ENCODE peak calls at places on chromosomes 2 and 18, in eight cellular contexts. One of them, this sample, is unnamed.

GRCh38 chr18:44849361-44849760 is 168.7 kb downstream of the SETBP1 start:
- DNase-seq in AG09319: no peak
- DNase-seq in pancreas: no peak
- DNase-seq in GM13976: no peak
- DNase-seq in nephron progenitor cell: no peak
- DNase-seq in lower leg skin: no peak
- DNase-seq in fibroblast of lung: no peak
- DNase-seq in neural crest cell: no peak
- DNase-seq in this sample: no peak

GRCh38 chr18:10497350-10497749 is 28.5 kb upstream of the NAPG start:
- DNase-seq in AG09319: no peak
- DNase-seq in nephron progenitor cell: no peak
- DNase-seq in neural crest cell: no peak
- DNase-seq in GM13976: no peak
- DNase-seq in lower leg skin: no peak
- DNase-seq in fibroblast of lung: peak; percentile 29
- DNase-seq in pancreas: no peak
- DNase-seq in this sample: no peak

GRCh38 chr2:222318026-222318711 is 19.4 kb upstream of the PAX3 start:
- DNase-seq in lower leg skin: no peak
- DNase-seq in AG09319: no peak
- DNase-seq in neural crest cell: peak; percentile 65
- DNase-seq in fibroblast of lung: peak; percentile 66
- DNase-seq in GM13976: peak; percentile 80
- DNase-seq in nephron progenitor cell: peak; percentile 80
- DNase-seq in pancreas: peak; percentile 40
- DNase-seq in this sample: peak; percentile 87

GRCh38 chr2:96729748-96730147 is 10.1 kb downstream of the LMAN2L start:
- DNase-seq in AG09319: no peak
- DNase-seq in nephron progenitor cell: no peak
- DNase-seq in fibroblast of lung: no peak
- DNase-seq in neural crest cell: no peak
- DNase-seq in GM13976: no peak
- DNase-seq in lower leg skin: no peak
- DNase-seq in pancreas: no peak
- DNase-seq in this sample: no peak

GRCh38 chr18:10213526-10213925 is 240.9 kb upstream of the APCDD1 start:
- DNase-seq in fibroblast of lung: no peak
- DNase-seq in GM13976: no peak
- DNase-seq in pancreas: no peak
- DNase-seq in lower leg skin: no peak
- DNase-seq in nephron progenitor cell: no peak
- DNase-seq in AG09319: no peak
- DNase-seq in neural crest cell: no peak
- DNase-seq in this sample: no peak

GRCh38 chr18:69257861-69258458 is 142.7 kb upstream of the DOK6 start:
- DNase-seq in fibroblast of lung: peak; percentile 87
- DNase-seq in GM13976: no peak
- DNase-seq in nephron progenitor cell: no peak
- DNase-seq in neural crest cell: no peak
- DNase-seq in AG09319: peak; percentile 72
- DNase-seq in pancreas: no peak
- DNase-seq in lower leg skin: no peak
- DNase-seq in this sample: no peak

GRCh38 chr2:104177179-104177578 is 676.7 kb upstream of the POU3F3 start:
- DNase-seq in AG09319: no peak
- DNase-seq in pancreas: no peak
- DNase-seq in GM13976: no peak
- DNase-seq in nephron progenitor cell: no peak
- DNase-seq in lower leg skin: no peak
- DNase-seq in fibroblast of lung: no peak
- DNase-seq in neural crest cell: no peak
- DNase-seq in this sample: no peak

GRCh38 chr2:25332571-25332970 is 9.2 kb downstream of the DNMT3A start:
- DNase-seq in lower leg skin: no peak
- DNase-seq in GM13976: no peak
- DNase-seq in AG09319: no peak
- DNase-seq in pancreas: peak; percentile 64
- DNase-seq in neural crest cell: no peak
- DNase-seq in fibroblast of lung: no peak
- DNase-seq in nephron progenitor cell: no peak
- DNase-seq in this sample: no peak

GRCh38 chr2:54595999-54596903 is 127.2 kb upstream of the EML6 start:
- DNase-seq in neural crest cell: peak; percentile 8
- DNase-seq in fibroblast of lung: peak; percentile 26
- DNase-seq in lower leg skin: no peak
- DNase-seq in AG09319: no peak
- DNase-seq in GM13976: no peak
- DNase-seq in pancreas: no peak
- DNase-seq in nephron progenitor cell: no peak
- DNase-seq in this sample: no peak

GRCh38 chr2:151860613-151861146 is 32.5 kb upstream of the ARL5A start:
- DNase-seq in fibroblast of lung: peak; percentile 47
- DNase-seq in nephron progenitor cell: no peak
- DNase-seq in pancreas: no peak
- DNase-seq in GM13976: no peak
- DNase-seq in lower leg skin: no peak
- DNase-seq in neural crest cell: no peak
- DNase-seq in AG09319: no peak
- DNase-seq in this sample: no peak

GRCh38 chr18:59528866-59529265 is 168.4 kb downstream of the CCBE1 start:
- DNase-seq in neural crest cell: no peak
- DNase-seq in fibroblast of lung: no peak
- DNase-seq in nephron progenitor cell: no peak
- DNase-seq in pancreas: no peak
- DNase-seq in GM13976: no peak
- DNase-seq in lower leg skin: no peak
- DNase-seq in AG09319: no peak
- DNase-seq in this sample: no peak

GRCh38 chr2:159793265-159793664 is 4.7 kb downstream of the CD302 start:
- DNase-seq in AG09319: no peak
- DNase-seq in neural crest cell: no peak
- DNase-seq in GM13976: no peak
- DNase-seq in pancreas: no peak
- DNase-seq in nephron progenitor cell: no peak
- DNase-seq in lower leg skin: no peak
- DNase-seq in fibroblast of lung: no peak
- DNase-seq in this sample: no peak

GRCh38 chr2:202149155-202149762 is 76.2 kb downstream of the KIAA2012 start:
- DNase-seq in AG09319: no peak
- DNase-seq in neural crest cell: peak; percentile 41
- DNase-seq in pancreas: no peak
- DNase-seq in lower leg skin: peak; percentile 27
- DNase-seq in GM13976: no peak
- DNase-seq in nephron progenitor cell: peak; percentile 41
- DNase-seq in fibroblast of lung: peak; percentile 93
- DNase-seq in this sample: no peak
- TF ChIP-seq CTCF in AG09319: no peak
- TF ChIP-seq CTCF in neural crest cell: no peak
- TF ChIP-seq CTCF in pancreas: no peak
- TF ChIP-seq CTCF in lower leg skin: no peak
- TF ChIP-seq CTCF in GM13976: no peak
- TF ChIP-seq CTCF in nephron progenitor cell: no peak
- TF ChIP-seq CTCF in fibroblast of lung: no peak
- TF ChIP-seq CTCF in this sample: peak; percentile 12

DNA sequence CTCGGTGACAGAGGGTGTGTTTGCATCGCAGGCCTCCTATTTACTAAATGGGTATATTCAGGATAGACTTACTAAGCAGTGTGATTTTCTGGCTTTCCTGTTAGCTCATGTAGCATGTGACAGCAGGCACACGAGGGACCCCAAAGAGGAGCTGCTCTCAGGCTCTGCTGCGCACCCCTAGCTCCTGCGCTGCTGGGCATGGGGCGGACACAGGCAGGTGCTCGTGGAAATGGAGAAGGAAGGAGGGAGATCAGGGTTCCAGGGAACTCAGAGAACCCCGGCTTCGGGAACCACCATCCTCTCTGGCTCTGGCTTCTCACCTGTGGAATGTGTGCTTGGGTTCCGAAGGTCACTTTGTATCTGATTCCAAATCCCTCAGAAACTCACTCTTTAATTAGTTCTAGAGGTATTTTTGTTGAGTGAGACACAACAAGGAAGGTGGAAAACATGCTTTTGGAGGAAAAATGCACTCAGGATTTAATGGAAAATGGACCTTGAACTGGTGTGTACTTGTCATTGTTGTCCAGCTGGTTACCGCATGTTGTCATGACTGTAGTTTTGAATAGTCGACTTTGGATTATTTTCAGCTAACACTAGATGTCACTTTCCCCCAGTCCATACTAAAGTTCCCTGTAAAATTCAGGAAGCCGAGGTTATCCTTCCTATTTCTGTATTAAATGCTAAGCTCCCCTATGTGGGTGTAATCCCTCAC is 3.5 kb downstream of the SNTG2 start:
- DNase-seq in AG09319: no peak
- DNase-seq in fibroblast of lung: peak; percentile 9
- DNase-seq in GM13976: no peak
- DNase-seq in lower leg skin: no peak
- DNase-seq in neural crest cell: no peak
- DNase-seq in nephron progenitor cell: no peak
- DNase-seq in pancreas: no peak
- DNase-seq in this sample: no peak
- TF ChIP-seq CTCF in AG09319: peak; percentile 32
- TF ChIP-seq CTCF in fibroblast of lung: no peak
- TF ChIP-seq CTCF in GM13976: no peak
- TF ChIP-seq CTCF in lower leg skin: no peak
- TF ChIP-seq CTCF in neural crest cell: peak; percentile 42
- TF ChIP-seq CTCF in nephron progenitor cell: no peak
- TF ChIP-seq CTCF in pancreas: no peak
- TF ChIP-seq CTCF in this sample: peak; percentile 52

DNA sequence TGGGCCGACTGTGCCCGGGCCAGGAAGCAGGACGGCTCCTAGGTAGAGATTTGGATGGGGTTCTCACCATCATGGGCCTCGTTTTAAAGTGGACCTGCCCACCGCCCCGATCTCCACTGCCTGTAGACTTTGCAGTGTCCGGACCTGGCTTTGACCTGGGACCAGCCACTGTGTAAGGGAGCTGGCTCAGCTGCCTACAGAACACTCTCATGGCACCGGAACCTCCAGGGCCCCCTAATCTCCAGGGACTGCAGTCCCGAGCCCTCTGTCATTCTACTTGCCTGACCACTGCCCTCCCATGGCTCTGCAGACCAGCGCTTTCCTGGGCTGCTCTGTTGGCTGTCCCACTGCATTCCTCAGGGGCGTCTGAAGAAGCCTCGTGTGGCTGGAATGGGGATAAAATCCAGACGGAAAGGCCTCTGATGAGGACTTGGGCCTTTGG is 120.8 kb downstream of the GLI2 start:
- DNase-seq in nephron progenitor cell: no peak
- DNase-seq in AG09319: no peak
- DNase-seq in GM13976: no peak
- DNase-seq in neural crest cell: no peak
- DNase-seq in lower leg skin: no peak
- DNase-seq in fibroblast of lung: peak; percentile 78
- DNase-seq in pancreas: no peak
- DNase-seq in this sample: no peak
- TF ChIP-seq CTCF in nephron progenitor cell: no peak
- TF ChIP-seq CTCF in AG09319: peak; percentile 20
- TF ChIP-seq CTCF in GM13976: no peak
- TF ChIP-seq CTCF in neural crest cell: peak; percentile 21
- TF ChIP-seq CTCF in lower leg skin: no peak
- TF ChIP-seq CTCF in fibroblast of lung: peak; percentile 6
- TF ChIP-seq CTCF in pancreas: no peak
- TF ChIP-seq CTCF in this sample: peak; percentile 18

GRCh38 chr2:68745006-68745405 is 10.4 kb downstream of the ARHGAP25 start:
- DNase-seq in pancreas: no peak
- DNase-seq in fibroblast of lung: no peak
- DNase-seq in neural crest cell: no peak
- DNase-seq in lower leg skin: peak; percentile 6
- DNase-seq in nephron progenitor cell: no peak
- DNase-seq in AG09319: no peak
- DNase-seq in GM13976: no peak
- DNase-seq in this sample: peak; percentile 15
- TF ChIP-seq CTCF in pancreas: no peak
- TF ChIP-seq CTCF in fibroblast of lung: no peak
- TF ChIP-seq CTCF in neural crest cell: no peak
- TF ChIP-seq CTCF in lower leg skin: no peak
- TF ChIP-seq CTCF in nephron progenitor cell: no peak
- TF ChIP-seq CTCF in AG09319: no peak
- TF ChIP-seq CTCF in GM13976: no peak
- TF ChIP-seq CTCF in this sample: no peak

GRCh38 chr2:241834853-241835210 is 23.9 kb downstream of the PDCD1 start:
- DNase-seq in lower leg skin: no peak
- DNase-seq in pancreas: no peak
- DNase-seq in fibroblast of lung: no peak
- DNase-seq in nephron progenitor cell: no peak
- DNase-seq in AG09319: no peak
- DNase-seq in GM13976: no peak
- DNase-seq in neural crest cell: no peak
- DNase-seq in this sample: no peak

GRCh38 chr2:241833938-241834852 is 24.5 kb downstream of the PDCD1 start:
- DNase-seq in pancreas: no peak
- DNase-seq in fibroblast of lung: no peak
- DNase-seq in GM13976: no peak
- DNase-seq in AG09319: no peak
- DNase-seq in lower leg skin: no peak
- DNase-seq in neural crest cell: no peak
- DNase-seq in nephron progenitor cell: no peak
- DNase-seq in this sample: no peak

GRCh38 chr2:241836257-241836656 is 22.4 kb downstream of the PDCD1 start:
- DNase-seq in lower leg skin: no peak
- DNase-seq in nephron progenitor cell: no peak
- DNase-seq in AG09319: no peak
- DNase-seq in fibroblast of lung: no peak
- DNase-seq in pancreas: no peak
- DNase-seq in GM13976: no peak
- DNase-seq in neural crest cell: no peak
- DNase-seq in this sample: no peak

GRCh38 chr2:241835605-241836004 is 23.1 kb downstream of the PDCD1 start:
- DNase-seq in AG09319: no peak
- DNase-seq in GM13976: no peak
- DNase-seq in nephron progenitor cell: no peak
- DNase-seq in lower leg skin: no peak
- DNase-seq in neural crest cell: no peak
- DNase-seq in fibroblast of lung: peak; percentile 35
- DNase-seq in pancreas: no peak
- DNase-seq in this sample: no peak

GRCh38 chr2:241833101-241833937 is 24.3 kb downstream of the NEU4 start:
- DNase-seq in fibroblast of lung: peak; percentile 73
- DNase-seq in AG09319: no peak
- DNase-seq in neural crest cell: no peak
- DNase-seq in nephron progenitor cell: no peak
- DNase-seq in GM13976: no peak
- DNase-seq in pancreas: no peak
- DNase-seq in lower leg skin: no peak
- DNase-seq in this sample: no peak
- TF ChIP-seq CTCF in fibroblast of lung: no peak
- TF ChIP-seq CTCF in AG09319: no peak
- TF ChIP-seq CTCF in neural crest cell: no peak
- TF ChIP-seq CTCF in nephron progenitor cell: no peak
- TF ChIP-seq CTCF in GM13976: no peak
- TF ChIP-seq CTCF in pancreas: no peak
- TF ChIP-seq CTCF in lower leg skin: no peak
- TF ChIP-seq CTCF in this sample: no peak